ENCODE peak calls at places on chromosomes 3 and 15, in seven cellular contexts. V, X, Q, Z, I, J and B are unnamed samples.
A peak's percentile ranks its signal among the peaks of the same experiment; 100 is the strongest.

GRCh38 chr15:90074916-90075315 is 27.4 kb downstream of the IDH2 start:
- DNase-seq in V (no peak), X (no peak), Q (no peak), Z (no peak), I (no peak), J (no peak), B (no peak)

GRCh38 chr3:174358252-174358651 is 500.9 kb upstream of the NAALADL2 start:
- DNase-seq in V (no peak), X (no peak), Q (no peak), Z (no peak), I (no peak), J (no peak), B (no peak)

GRCh38 chr3:144244662-144245061 is 273.0 kb downstream of the DIPK2A start:
- DNase-seq in V (no peak), X (no peak), Q (no peak), Z (no peak), I (no peak), J (no peak), B (no peak)

GRCh38 chr3:106119691-106120090 is 250.9 kb upstream of the CBLB start:
- DNase-seq in V (no peak), X (no peak), Q (no peak), Z (no peak), I (no peak), J (no peak), B (peak; percentile 93)

GRCh38 chr3:141401095-141401494 is 32.8 kb downstream of the ZBTB38 start:
- DNase-seq in V (no peak), X (no peak), Q (no peak), Z (no peak), I (no peak), J (no peak), B (no peak)

GRCh38 chr3:72152551-72153476 is 367.9 kb upstream of the PROK2 start:
- DNase-seq in V (peak; percentile 80), X (peak; percentile 75), Q (peak; percentile 53), Z (peak; percentile 58), I (peak; percentile 86), J (no peak), B (peak; percentile 53)

GRCh38 chr3:38829404-38829803 is 13.4 kb upstream of the SCN10A start:
- DNase-seq in V (no peak), X (peak; percentile 20), Q (peak; percentile 79), Z (peak; percentile 23), I (no peak), J (no peak), B (no peak)

GRCh38 chr15:71755571-71755970 is 54.8 kb upstream of the NR2E3 start:
- DNase-seq in V (no peak), X (no peak), Q (no peak), Z (no peak), I (no peak), J (no peak), B (no peak)

GRCh38 chr3:184314700-184315505 is 497 bp downstream of the EIF4G1 start:
- DNase-seq in V (peak; percentile 43), X (peak; percentile 90), Q (peak; percentile 89), Z (peak; percentile 92), I (peak; percentile 43), J (peak; percentile 75), B (peak; percentile 56)

GRCh38 chr3:47010910-47011309 is 31.4 kb downstream of the NBEAL2 start:
- DNase-seq in V (no peak), X (no peak), Q (no peak), Z (no peak), I (no peak), J (no peak), B (no peak)

GRCh38 chr15:51030649-51031316 is 63.9 kb downstream of the TNFAIP8L3 start:
- DNase-seq in V (no peak), X (no peak), Q (peak; percentile 77), Z (no peak), I (no peak), J (no peak), B (no peak)

GRCh38 chr3:64918989-64919388 is 231.2 kb upstream of the ADAMTS9 start:
- DNase-seq in V (no peak), X (no peak), Q (no peak), Z (no peak), I (no peak), J (no peak), B (no peak)

GRCh38 chr3:66592061-66592875 is 91.4 kb upstream of the LRIG1 start:
- DNase-seq in V (no peak), X (no peak), Q (no peak), Z (no peak), I (no peak), J (no peak), B (no peak)